ENCODE peak calls at places on chromosomes 11 and 22, in nine cellular contexts. B, Z, J, L, P, N, W, X and Y are unnamed samples.

GRCh38 chr11:8631395-8632110 is 37.5 kb upstream of the STK33 start:
- DNase-seq in B (peak; percentile 67), Z (no peak), J (no peak), L (no peak), P (peak; percentile 65), N (no peak), W (no peak), X (no peak), Y (no peak)

GRCh38 chr11:62545437-62546243 is 966 bp downstream of the AHNAK start:
- DNase-seq in B (peak; percentile 85), Z (peak; percentile 57), J (peak; percentile 60), L (peak; percentile 73), P (peak; percentile 96), N (no peak), W (peak; percentile 44), X (no peak), Y (peak; percentile 28)

GRCh38 chr11:104219081-104219480 is 55.1 kb upstream of the PDGFD start:
- DNase-seq in B (no peak), Z (no peak), J (no peak), L (no peak), P (no peak), N (no peak), W (no peak), X (no peak), Y (no peak)

GRCh38 chr11:62830904-62831519 is 839 bp downstream of the STX5 start:
- DNase-seq in B (no peak), Z (no peak), J (no peak), L (no peak), P (no peak), N (no peak), W (no peak), X (peak; percentile 39), Y (no peak)

GRCh38 chr22:31122196-31122531 is 602 bp upstream of the INPP5J start:
- DNase-seq in B (no peak), Z (no peak), J (no peak), L (no peak), P (no peak), N (no peak), W (no peak), X (no peak), Y (no peak)

GRCh38 chr11:86386791-86387190 is 12.1 kb downstream of the CCDC81 start:
- DNase-seq in B (no peak), Z (peak; percentile 24), J (no peak), L (no peak), P (no peak), N (no peak), W (no peak), X (no peak), Y (no peak)

GRCh38 chr11:112042161-112042960 is 17.2 kb downstream of the DLAT start:
- DNase-seq in B (peak; percentile 55), Z (no peak), J (no peak), L (no peak), P (no peak), N (no peak), W (no peak), X (no peak), Y (no peak)

GRCh38 chr11:1934326-1935155 is 12.6 kb upstream of the MRPL23 start:
- DNase-seq in B (no peak), Z (no peak), J (no peak), L (no peak), P (no peak), N (no peak), W (no peak), X (no peak), Y (no peak)

GRCh38 chr11:8566613-8567210 is 27.3 kb downstream of the STK33 start:
- DNase-seq in B (peak; percentile 48), Z (no peak), J (no peak), L (no peak), P (no peak), N (peak; percentile 29), W (no peak), X (peak; percentile 43), Y (peak; percentile 67)